ENCODE peak calls at places on chromosomes 4 and X, in five cellular contexts. R is PC-3, E is OCI-LY7, F is MM.1S, B is HCT116. N is an unnamed sample.

GRCh38 chr4:6271701-6272465 is 2.2 kb downstream of the WFS1 start:
- DNase-seq in E (no peak), R (peak), B (no peak), F (no peak), N (no peak)

GRCh38 chr4:128123036-128123435 is 61.9 kb downstream of the LARP1B start:
- DNase-seq in B (no peak), F (no peak), E (no peak), R (no peak), N (no peak)

GRCh38 chr4:9977518-9978031 is 43.7 kb downstream of the SLC2A9 start:
- DNase-seq in B (no peak), R (no peak), F (no peak), E (no peak), N (no peak)

GRCh38 chrX:85836868-85837267 is 210.5 kb downstream of the CHM start:
- DNase-seq in R (peak), B (no peak), E (no peak), F (no peak), N (peak)

GRCh38 chrX:997631-998137 is 214.8 kb downstream of the CRLF2 start:
- DNase-seq in B (no peak), R (no peak), F (no peak), E (no peak), N (no peak)

GRCh38 chr4:86011117-86011516 is 348.7 kb downstream of the MAPK10 start:
- DNase-seq in E (no peak), F (no peak), R (no peak), B (no peak), N (peak)

GRCh38 chr4:113293043-113293560 is 243.6 kb downstream of the ANK2 start:
- DNase-seq in R (no peak), E (no peak), F (no peak), B (no peak), N (peak)

GRCh38 chr4:80207172-80207583 is 9.9 kb downstream of the PRDM8 start:
- DNase-seq in B (no peak), E (no peak), R (no peak), F (no peak), N (no peak)

GRCh38 chrX:630007-630921 is at the start of gene SHOX:
- DNase-seq in E (no peak), R (no peak), F (no peak), B (no peak), N (no peak)

GRCh38 chr4:100189820-100190642 is at the start of gene DDIT4L:
- DNase-seq in B (peak), R (no peak), E (no peak), F (no peak), N (peak)

GRCh38 chrX:54452920-54453319 is 12.7 kb downstream of the TSR2 start:
- DNase-seq in R (peak), B (no peak), F (no peak), E (peak), N (peak)

GRCh38 chrX:120406638-120407037 is 44.7 kb downstream of the ATP1B4 start:
- DNase-seq in F (no peak), E (no peak), B (no peak), R (peak), N (no peak)

GRCh38 chr4:91824773-91825172 is 479.0 kb upstream of the GRID2 start:
- DNase-seq in R (no peak), E (no peak), F (no peak), B (no peak), N (no peak)

GRCh38 chr4:37780444-37781133 is 45.9 kb upstream of the PGM2 start:
- DNase-seq in E (peak), B (no peak), F (peak), R (no peak), N (peak)

GRCh38 chr4:15656038-15656470 is 897 bp upstream of the FBXL5 start:
- DNase-seq in F (no peak), R (no peak), E (no peak), B (no peak), N (no peak)

GRCh38 chr4:41939016-41939623 is 3.9 kb downstream of the TMEM33 start:
- DNase-seq in B (no peak), F (no peak), E (no peak), R (peak), N (peak)

GRCh38 chr4:56468097-56468422 is 643 bp downstream of the SRP72 start:
- DNase-seq in B (peak), E (no peak), F (peak), R (peak), N (peak)

GRCh38 chr4:38207110-38207457 is 246.9 kb downstream of the PTTG2 start:
- DNase-seq in E (no peak), R (no peak), F (no peak), B (no peak), N (no peak)

GRCh38 chr4:87152310-87153061 is 67.9 kb downstream of the KLHL8 start:
- DNase-seq in E (no peak), R (no peak), F (no peak), B (no peak), N (no peak)

GRCh38 chr4:97819314-97819713 is 324.0 kb downstream of the STPG2 start:
- DNase-seq in E (no peak), F (no peak), B (no peak), R (peak), N (no peak)

GRCh38 chr4:138561276-138561880 is 319.2 kb upstream of the SLC7A11 start:
- DNase-seq in F (no peak), B (no peak), E (no peak), R (no peak), N (no peak)

GRCh38 chrX:101347859-101348451 is 587 bp downstream of the TIMM8A start:
- DNase-seq in B (no peak), R (no peak), E (no peak), F (no peak), N (peak)

DNA sequence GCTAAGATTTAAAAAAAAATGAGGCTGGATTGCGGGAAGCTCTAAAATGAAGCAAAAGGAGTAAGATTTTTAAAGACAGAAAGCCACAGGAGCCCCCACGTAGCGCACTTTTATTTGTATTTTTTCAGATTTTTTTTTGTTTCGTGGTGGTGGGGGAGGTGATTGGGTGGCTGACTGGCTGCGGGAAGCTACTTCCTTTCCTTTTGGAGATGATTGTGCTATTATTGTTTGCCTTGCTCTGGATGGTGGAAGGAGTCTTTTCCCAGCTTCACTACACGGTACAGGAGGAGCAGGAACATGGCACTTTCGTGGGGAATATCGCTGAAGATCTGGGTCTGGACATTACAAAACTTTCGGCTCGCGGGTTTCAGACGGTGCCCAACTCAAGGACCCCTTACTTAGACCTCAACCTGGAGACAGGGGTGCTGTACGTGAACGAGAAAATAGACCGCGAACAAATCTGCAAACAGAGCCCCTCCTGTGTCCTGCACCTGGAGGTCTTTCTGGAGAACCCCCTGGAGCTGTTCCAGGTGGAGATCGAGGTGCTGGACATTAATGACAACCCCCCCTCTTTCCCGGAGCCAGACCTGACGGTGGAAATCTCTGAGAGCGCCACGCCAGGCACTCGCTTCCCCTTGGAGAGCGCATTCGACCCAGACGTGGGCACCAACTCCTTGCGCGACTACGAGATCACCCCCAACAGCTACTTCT is 993 bp downstream of the PCDH10 start:
- DNase-seq in F (no peak), B (no peak), E (no peak), R (no peak), N (no peak)
- TF ChIP-seq EZH2phosphoT487 in F (no peak), B (no peak), E (no peak), R (no peak), N (no peak)

GRCh38 chr4:147250062-147250461 is 230.8 kb upstream of the EDNRA start:
- DNase-seq in E (no peak), B (no peak), F (no peak), R (no peak), N (no peak)

GRCh38 chr4:147244786-147245185 is 236.1 kb upstream of the EDNRA start:
- DNase-seq in E (no peak), R (no peak), F (no peak), B (no peak), N (no peak)

GRCh38 chr4:147246096-147246495 is 234.8 kb upstream of the EDNRA start:
- DNase-seq in F (no peak), B (no peak), E (no peak), R (no peak), N (no peak)

GRCh38 chr4:147247577-147247976 is 233.3 kb upstream of the EDNRA start:
- DNase-seq in B (no peak), E (no peak), F (no peak), R (peak), N (no peak)
- TF ChIP-seq EZH2phosphoT487 in B (no peak), E (no peak), F (no peak), R (no peak), N (no peak)

GRCh38 chrX:154376768-154377167 is 2.3 kb upstream of the EMD start:
- DNase-seq in B (no peak), R (no peak), E (no peak), F (no peak), N (no peak)

GRCh38 chrX:154372612-154373022 is 1.8 kb downstream of the FLNA start:
- DNase-seq in E (no peak), F (no peak), B (no peak), R (no peak), N (peak)

GRCh38 chrX:154375156-154375504 is 696 bp upstream of the FLNA start:
- DNase-seq in E (no peak), B (no peak), R (no peak), F (no peak), N (no peak)

GRCh38 chrX:154373340-154374306 is 811 bp downstream of the FLNA start:
- DNase-seq in E (no peak), R (peak), F (no peak), B (peak), N (peak)

DNA sequence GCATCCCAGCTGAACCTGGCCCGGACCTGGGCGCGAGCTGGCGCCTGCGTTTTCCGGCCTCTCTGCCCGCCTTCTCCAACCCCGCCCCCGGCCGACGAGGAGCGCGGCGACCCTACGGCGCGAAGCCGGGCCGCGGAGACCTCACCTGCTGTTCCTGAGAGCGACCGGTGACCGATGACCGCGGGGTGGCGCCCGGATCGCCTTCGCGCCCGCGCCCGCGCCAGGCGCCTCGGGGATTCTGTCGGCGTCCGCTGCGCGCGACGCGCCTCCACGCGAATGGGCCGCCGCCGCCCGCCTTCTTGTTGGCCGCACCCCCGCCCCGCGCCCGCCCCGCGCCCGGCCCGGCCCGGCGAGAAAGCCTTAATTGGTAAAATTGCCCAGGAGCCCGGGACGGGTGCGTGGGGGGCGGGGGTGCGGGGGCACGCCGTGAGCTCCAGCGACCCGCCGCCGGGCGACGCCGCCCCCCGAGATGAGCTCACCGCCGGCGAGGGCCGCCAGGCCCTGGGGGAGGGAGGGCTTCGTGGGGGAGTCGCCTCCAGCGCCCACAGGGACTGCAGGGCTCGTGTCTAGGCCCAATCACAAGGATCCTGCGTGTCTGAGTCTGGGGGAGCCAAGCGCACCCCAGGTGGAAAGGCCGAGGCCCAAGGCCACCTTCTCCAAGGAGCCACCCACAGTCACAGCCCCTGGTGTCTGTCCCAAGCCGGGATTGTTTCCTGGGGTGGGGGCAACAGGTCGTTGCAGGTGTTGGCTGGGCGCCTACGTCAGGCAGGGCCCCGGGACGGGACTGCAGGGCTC is at the start of gene FLNA:
- DNase-seq in R (peak), F (peak), B (no peak), E (no peak), N (peak)
- TF ChIP-seq EZH2phosphoT487 in R (peak), F (no peak), B (no peak), E (no peak), N (no peak)

GRCh38 chr4:94454405-94454804 is 2.7 kb downstream of the PDLIM5 start:
- DNase-seq in B (no peak), E (no peak), F (no peak), R (peak), N (peak)

GRCh38 chr4:94453534-94453963 is 1.8 kb downstream of the PDLIM5 start:
- DNase-seq in E (no peak), F (no peak), R (peak), B (no peak), N (peak)

GRCh38 chr4:94451051-94451404 is 714 bp upstream of the PDLIM5 start:
- DNase-seq in B (no peak), E (no peak), F (no peak), R (no peak), N (peak)

GRCh38 chr4:94451669-94452475 is at the start of gene PDLIM5:
- DNase-seq in E (peak), B (peak), F (peak), R (peak), N (peak)

GRCh38 chr4:94452476-94453300 is 946 bp downstream of the PDLIM5 start:
- DNase-seq in F (peak), B (peak), E (peak), R (peak), N (peak)
- TF ChIP-seq EZH2phosphoT487 in F (no peak), B (no peak), E (no peak), R (no peak), N (no peak)

GRCh38 chr4:153522800-153523089 is 56.6 kb downstream of the TMEM131L start:
- DNase-seq in B (no peak), E (peak), F (no peak), R (no peak), N (no peak)
- TF ChIP-seq EZH2phosphoT487 in B (no peak), E (no peak), F (no peak), R (no peak), N (no peak)

DNA sequence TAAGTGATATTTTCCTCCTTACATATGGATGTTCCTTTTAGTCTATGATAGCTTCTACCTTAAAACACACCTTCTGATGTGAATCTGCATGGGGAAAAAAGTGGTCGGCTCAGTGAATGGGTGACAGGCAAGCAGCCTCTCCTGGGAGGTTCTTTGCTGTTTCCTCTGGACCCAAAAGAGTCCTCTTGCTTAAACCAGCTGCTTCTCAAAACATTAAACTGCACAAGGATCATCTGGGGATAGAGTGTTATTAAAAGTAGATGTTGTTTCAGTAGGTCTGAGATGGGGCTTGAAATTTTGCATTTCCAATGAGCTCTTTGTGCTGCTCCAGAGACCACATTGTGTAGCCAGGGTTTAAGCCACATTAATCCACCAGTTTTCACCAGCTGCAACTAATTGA is 452.9 kb downstream of the IL1RAPL1 start:
- DNase-seq in E (no peak), F (no peak), B (no peak), R (no peak), N (no peak)
- TF ChIP-seq EZH2phosphoT487 in E (no peak), F (no peak), B (no peak), R (no peak), N (no peak)

DNA sequence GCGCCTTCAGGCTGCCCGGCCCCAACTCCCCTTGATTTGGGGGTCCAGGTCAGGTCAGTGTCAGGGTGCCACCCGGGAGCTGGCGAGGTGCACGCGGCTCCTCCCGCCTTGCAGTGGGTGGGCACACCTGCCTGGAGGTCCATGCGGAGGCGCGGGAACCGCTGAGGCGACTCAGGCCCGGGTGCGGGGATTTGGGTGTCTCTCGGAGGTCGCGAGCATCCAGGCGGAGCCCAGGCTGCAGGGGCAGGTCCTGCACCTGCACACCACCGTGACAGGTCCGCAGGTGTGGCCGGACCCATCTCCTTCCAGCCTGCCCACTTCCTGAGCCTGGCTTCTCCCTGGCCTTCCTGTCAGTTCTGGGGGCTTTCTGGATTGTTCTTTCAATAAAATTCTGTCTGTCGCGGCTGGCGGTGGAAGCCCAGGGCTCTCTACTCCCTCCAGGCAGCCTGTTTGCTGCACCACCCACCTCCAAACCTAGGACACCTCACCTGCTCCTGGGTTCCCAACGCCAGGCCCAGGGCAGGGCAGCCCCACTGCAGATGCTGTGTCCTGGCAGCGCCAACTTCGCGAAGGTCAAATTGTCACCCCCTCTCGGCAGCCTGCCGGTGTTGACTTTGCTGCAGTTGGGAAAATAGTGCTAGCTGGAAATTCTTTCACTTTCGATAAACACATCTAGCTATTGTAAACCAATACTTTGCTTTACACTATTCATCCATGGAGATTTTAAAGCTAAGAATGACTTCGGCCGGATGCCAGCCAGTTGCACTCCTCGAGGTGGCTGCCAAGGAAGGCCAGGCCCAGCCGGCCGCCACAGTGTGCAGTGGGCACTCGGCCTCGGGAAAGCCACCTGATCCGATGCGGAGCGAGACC is 35.9 kb downstream of the FGFRL1 start:
- DNase-seq in B (no peak), R (no peak), E (no peak), F (no peak), N (no peak)
- TF ChIP-seq EZH2phosphoT487 in B (no peak), R (no peak), E (no peak), F (no peak), N (no peak)

GRCh38 chr4:163344147-163345050 is 707 bp downstream of the NPY5R start:
- DNase-seq in F (no peak), B (no peak), R (no peak), E (no peak), N (no peak)
- TF ChIP-seq EZH2phosphoT487 in F (no peak), B (no peak), R (no peak), E (no peak), N (peak)

DNA sequence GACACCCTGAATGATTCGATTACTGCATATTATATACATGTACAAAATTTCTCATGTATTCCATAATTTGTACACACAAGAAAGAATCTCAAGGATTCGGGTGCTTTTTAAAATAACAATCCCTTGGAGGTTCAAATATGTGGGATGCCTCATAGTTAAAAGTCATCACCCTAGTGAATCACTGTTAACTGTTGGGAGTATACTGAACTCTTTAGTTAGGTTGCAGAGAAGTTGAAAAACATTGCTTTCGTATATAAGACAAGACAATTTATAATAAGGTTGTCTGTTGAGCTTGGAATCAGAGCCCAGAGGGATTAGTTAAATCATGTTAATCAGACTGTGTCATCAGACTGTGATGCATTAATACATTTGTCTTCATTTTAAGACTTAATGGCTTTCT is 15.6 kb downstream of the DCK start:
- DNase-seq in R (no peak), E (no peak), F (no peak), B (no peak), N (peak)
- TF ChIP-seq EZH2phosphoT487 in R (no peak), E (no peak), F (no peak), B (no peak), N (no peak)

GRCh38 chr4:61500883-61501282 is 300.8 kb downstream of the ADGRL3 start:
- DNase-seq in B (no peak), E (no peak), R (peak), F (no peak), N (no peak)
- TF ChIP-seq EZH2phosphoT487 in B (no peak), E (no peak), R (no peak), F (no peak), N (no peak)